ENCODE peak calls at places on chromosomes 3 and 15, in five cellular contexts. E is A172; D is glutamatergic neuron; O is iris pigment epithelial cell; P is naive thymus-derived CD4-positive, alpha-beta T cell. V is an unnamed sample.

GRCh38 chr15:67823371-67824156 is 1.7 kb upstream of the SKOR1 start:
- DNase-seq in P (no peak), E (no peak), D (peak; percentile 54), O (no peak), V (no peak)

GRCh38 chr15:44102675-44103254 is 92.3 kb downstream of the FRMD5 start:
- DNase-seq in E (peak; percentile 95), O (peak; percentile 99), D (no peak), P (no peak), V (peak; percentile 95)

GRCh38 chr3:22685598-22685997 is 517.5 kb upstream of the UBE2E2 start:
- DNase-seq in O (peak; percentile 17), E (no peak), D (no peak), P (no peak), V (peak; percentile 1)

GRCh38 chr3:4303187-4304123 is at the start of gene SETMAR:
- DNase-seq in P (peak; percentile 82), D (peak; percentile 91), E (peak; percentile 81), O (peak; percentile 80), V (peak; percentile 80)

GRCh38 chr15:60673918-60674558 is 195.1 kb upstream of the ICE2 start:
- DNase-seq in O (peak; percentile 92), E (peak; percentile 95), D (no peak), P (no peak), V (peak; percentile 83)

GRCh38 chr3:101701696-101702634 is 15.4 kb upstream of the RPL24 start:
- DNase-seq in E (no peak), O (no peak), D (no peak), P (no peak), V (no peak)

GRCh38 chr3:122603056-122603455 is 25.6 kb downstream of the PARP15 start:
- DNase-seq in P (no peak), O (no peak), D (no peak), E (no peak), V (no peak)

GRCh38 chr3:73719413-73719831 is 94.7 kb upstream of the PDZRN3 start:
- DNase-seq in E (no peak), O (peak; percentile 32), D (no peak), P (no peak), V (no peak)

GRCh38 chr15:78951841-78952238 is 7.0 kb upstream of the CTSH start:
- DNase-seq in O (peak; percentile 60), P (no peak), E (peak; percentile 62), D (no peak), V (peak; percentile 51)

GRCh38 chr3:41317298-41317697 is 118.0 kb downstream of the CTNNB1 start:
- DNase-seq in D (no peak), P (no peak), E (no peak), O (no peak), V (no peak)

GRCh38 chr15:98969126-98969735 is 38.4 kb downstream of the PGPEP1L start:
- DNase-seq in P (no peak), O (no peak), D (no peak), E (no peak), V (no peak)

GRCh38 chr15:38069001-38069400 is 134.6 kb downstream of the TMCO5A start:
- DNase-seq in P (no peak), D (no peak), O (peak; percentile 92), E (peak; percentile 57), V (peak; percentile 86)

GRCh38 chr3:139394116-139394515 is 4.7 kb upstream of the COPB2 start:
- DNase-seq in D (no peak), E (no peak), O (peak; percentile 19), P (no peak), V (no peak)

GRCh38 chr3:135078283-135078682 is 283.2 kb downstream of the EPHB1 start:
- DNase-seq in E (no peak), P (no peak), D (no peak), O (no peak), V (no peak)

GRCh38 chr3:19947549-19948071 is 713 bp downstream of the RAB5A start:
- DNase-seq in O (peak; percentile 27), D (peak; percentile 43), P (peak; percentile 64), E (peak; percentile 42), V (peak; percentile 74)

GRCh38 chr15:95996494-95996893 is 334.0 kb upstream of the NR2F2 start:
- DNase-seq in D (no peak), O (no peak), E (peak; percentile 4), P (peak; percentile 29), V (peak; percentile 4)

GRCh38 chr3:12629560-12629959 is 34.4 kb downstream of the RAF1 start:
- DNase-seq in O (peak; percentile 28), E (peak; percentile 19), D (no peak), P (no peak), V (peak; percentile 34)

GRCh38 chr15:89198196-89198595 is 23.2 kb downstream of the RLBP1 start:
- DNase-seq in D (no peak), P (no peak), O (no peak), E (no peak), V (no peak)

GRCh38 chr15:45254405-45255293 is 2.6 kb downstream of the SLC28A2 start:
- DNase-seq in P (no peak), O (peak; percentile 13), D (no peak), E (peak; percentile 37), V (peak; percentile 68)

V was measured in ELR.